ENCODE peak calls at places on chromosome 15, in four cellular contexts. One of them, this sample, is unnamed.
A peak's percentile ranks its signal among the peaks of the same experiment; 100 is the strongest.

GRCh38 chr15:85750319-85750806 is 44.4 kb downstream of the KLHL25 start:
- DNase-seq in NCI-H2081: no peak
- DNase-seq in GM19239: no peak
- DNase-seq in EH: peak; percentile 22
- DNase-seq in this sample: no peak

GRCh38 chr15:41043276-41043675 is 72.8 kb downstream of the INO80 start:
- DNase-seq in NCI-H2081: no peak
- DNase-seq in GM19239: no peak
- DNase-seq in EH: peak; percentile 84
- DNase-seq in this sample: no peak

GRCh38 chr15:77144028-77144427 is 73.1 kb upstream of the TSPAN3 start:
- DNase-seq in NCI-H2081: no peak
- DNase-seq in GM19239: no peak
- DNase-seq in EH: peak; percentile 66
- DNase-seq in this sample: no peak

GRCh38 chr15:59991919-59992318 is 12.2 kb upstream of the FOXB1 start:
- DNase-seq in NCI-H2081: peak; percentile 40
- DNase-seq in GM19239: no peak
- DNase-seq in EH: no peak
- DNase-seq in this sample: peak; percentile 26

GRCh38 chr15:68652141-68652540 is 73.3 kb downstream of the CORO2B start:
- DNase-seq in NCI-H2081: peak; percentile 60
- DNase-seq in GM19239: no peak
- DNase-seq in EH: no peak
- DNase-seq in this sample: no peak

GRCh38 chr15:40867200-40867599 is 6.8 kb downstream of the RHOV start:
- DNase-seq in NCI-H2081: no peak
- DNase-seq in GM19239: no peak
- DNase-seq in EH: no peak
- DNase-seq in this sample: no peak

GRCh38 chr15:57878573-57878972 is 172.1 kb downstream of the POLR2M start:
- DNase-seq in NCI-H2081: no peak
- DNase-seq in GM19239: no peak
- DNase-seq in EH: peak; percentile 58
- DNase-seq in this sample: no peak

GRCh38 chr15:83379574-83379973 is 67.6 kb upstream of the SH3GL3 start:
- DNase-seq in NCI-H2081: no peak
- DNase-seq in GM19239: no peak
- DNase-seq in EH: peak; percentile 55
- DNase-seq in this sample: no peak

GRCh38 chr15:64476550-64476949 is 16.2 kb downstream of the ZNF609 start:
- DNase-seq in NCI-H2081: no peak
- DNase-seq in GM19239: no peak
- DNase-seq in EH: no peak
- DNase-seq in this sample: no peak

GRCh38 chr15:98111806-98112205 is 151.3 kb downstream of the ARRDC4 start:
- DNase-seq in NCI-H2081: no peak
- DNase-seq in GM19239: no peak
- DNase-seq in EH: no peak
- DNase-seq in this sample: no peak

GRCh38 chr15:88900309-88900981 is 5.1 kb upstream of the HAPLN3 start:
- DNase-seq in NCI-H2081: no peak
- DNase-seq in GM19239: no peak
- DNase-seq in EH: peak; percentile 84
- DNase-seq in this sample: no peak

GRCh38 chr15:101407439-101407838 is 82.1 kb downstream of the PCSK6 start:
- DNase-seq in NCI-H2081: no peak
- DNase-seq in GM19239: peak; percentile 50
- DNase-seq in EH: no peak
- DNase-seq in this sample: no peak

GRCh38 chr15:51780636-51781035 is 29.2 kb downstream of the TMOD2 start:
- DNase-seq in NCI-H2081: no peak
- DNase-seq in GM19239: no peak
- DNase-seq in EH: no peak
- DNase-seq in this sample: no peak

GRCh38 chr15:46644493-46645481 is 1010.0 kb downstream of the SQOR start:
- DNase-seq in NCI-H2081: no peak
- DNase-seq in GM19239: no peak
- DNase-seq in EH: no peak
- DNase-seq in this sample: no peak

GRCh38 chr15:74794248-74794969 is 12.5 kb downstream of the CSK start:
- DNase-seq in NCI-H2081: no peak
- DNase-seq in GM19239: no peak
- DNase-seq in EH: no peak
- DNase-seq in this sample: no peak

This sample was measured in NCI-H146.